ENCODE peak calls at places on chromosomes 6 and 20, in eight cellular contexts. I, S, V, L, R, F, Q and T are unnamed samples. For H3K4me1, the result is how much of the 10 kb centered on the place peaks cover.

GRCh38 chr20:46791722-46792416 is 82.4 kb downstream of the SLC2A10 start:
- DNase-seq in I (no peak), S (no peak), V (no peak), L (no peak), R (no peak), F (no peak), Q (no peak), T (no peak)

GRCh38 chr6:155319902-155320301 is 5.6 kb upstream of the TFB1M start:
- DNase-seq in I (no peak), S (no peak), V (no peak), L (no peak), R (no peak), F (no peak), Q (no peak), T (no peak)

GRCh38 chr6:436308-437041 is 44.9 kb downstream of the IRF4 start:
- DNase-seq in I (no peak), S (no peak), V (no peak), L (no peak), R (no peak), F (no peak), Q (no peak), T (no peak)

GRCh38 chr6:144353871-144354314 is 68.8 kb downstream of the UTRN start:
- DNase-seq in I (no peak), S (no peak), V (no peak), L (no peak), R (no peak), F (no peak), Q (no peak), T (no peak)

GRCh38 chr6:14499804-14500203 is 382.2 kb downstream of the CD83 start:
- DNase-seq in I (no peak), S (no peak), V (no peak), L (no peak), R (no peak), F (no peak), Q (peak), T (no peak)

GRCh38 chr6:157728183-157728881 is 94.7 kb upstream of the SNX9 start:
- DNase-seq in I (no peak), S (no peak), V (no peak), L (no peak), R (no peak), F (no peak), Q (peak), T (no peak)

GRCh38 chr6:107819217-107819616 is 4.9 kb downstream of the SCML4 start:
- DNase-seq in I (no peak), S (no peak), V (no peak), L (no peak), R (no peak), F (no peak), Q (no peak), T (no peak)

GRCh38 chr6:110221738-110222137 is 41.5 kb downstream of the CDC40 start:
- DNase-seq in I (no peak), S (no peak), V (no peak), L (no peak), R (no peak), F (no peak), Q (no peak), T (no peak)

GRCh38 chr6:80094017-80094416 is 12.5 kb upstream of the BCKDHB start:
- DNase-seq in I (peak), S (no peak), V (no peak), L (no peak), R (no peak), F (no peak), Q (peak), T (no peak)

GRCh38 chr20:58626076-58626475 is 25.0 kb upstream of the STX16 start:
- DNase-seq in I (no peak), S (no peak), V (no peak), L (no peak), R (no peak), F (no peak), Q (no peak), T (no peak)

GRCh38 chr6:28486988-28487742 is 28.4 kb downstream of the GPX6 start:
- DNase-seq in I (no peak), S (no peak), V (no peak), L (no peak), R (no peak), F (no peak), Q (no peak), T (no peak)

GRCh38 chr6:139640453-139640852 is 266.0 kb upstream of the CITED2 start:
- DNase-seq in I (no peak), S (no peak), V (no peak), L (no peak), R (no peak), F (no peak), Q (no peak), T (no peak)

GRCh38 chr6:6875818-6876470 is 231.8 kb upstream of the RREB1 start:
- DNase-seq in I (no peak), S (no peak), V (no peak), L (no peak), R (no peak), F (no peak), Q (peak), T (no peak)

GRCh38 chr6:31493875-31494694 is 3.9 kb upstream of the MICB start:
- DNase-seq in I (peak), S (peak), V (peak), L (peak), R (peak), F (peak), Q (peak), T (peak)

GRCh38 chr6:13194852-13195251 is 133.5 kb downstream of the TBC1D7 start:
- DNase-seq in I (peak), S (no peak), V (peak), L (no peak), R (no peak), F (no peak), Q (peak), T (peak)

GRCh38 chr6:165847407-165848098 is 184.5 kb upstream of the PDE10A start:
- DNase-seq in I (no peak), S (peak), V (no peak), L (no peak), R (no peak), F (no peak), Q (peak), T (no peak)

GRCh38 chr6:7052441-7052936 is 55.3 kb upstream of the RREB1 start:
- DNase-seq in I (no peak), S (peak), V (peak), L (peak), R (no peak), F (peak), Q (peak), T (peak)

DNA sequence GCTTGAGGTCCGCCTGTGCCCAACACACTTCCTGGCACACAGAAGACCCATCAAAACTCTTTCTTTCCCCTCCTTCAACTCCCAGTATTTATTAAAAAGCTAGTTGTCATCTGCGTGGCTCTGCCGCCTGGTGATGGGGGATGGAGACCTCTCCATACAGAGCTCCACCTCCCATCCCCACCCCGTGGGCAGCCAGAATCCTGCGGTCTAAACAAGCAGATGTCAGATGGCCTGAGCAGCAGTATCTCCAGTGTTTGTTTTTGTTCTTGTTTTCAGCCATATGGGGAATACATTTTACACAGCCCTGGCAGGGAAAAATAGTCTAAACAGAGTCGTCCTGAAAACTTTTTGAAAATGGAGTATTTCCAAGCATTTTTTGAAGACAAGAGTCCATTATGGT is 91.3 kb downstream of the TCP11 start:
- DNase-seq in I (no peak), S (no peak), V (no peak), L (no peak), R (peak), F (no peak), Q (peak), T (no peak)
- H3K4me1 ChIP-seq in I (under half), S (under half), V (half or more), L (under half), R (half or more), F (half or more), Q (half or more), T (under half)

GRCh38 chr20:63471719-63472158 is 716 bp downstream of the KCNQ2 start:
- DNase-seq in I (no peak), S (no peak), V (no peak), L (no peak), R (no peak), F (no peak), Q (no peak), T (no peak)
- H3K4me3 ChIP-seq in I (no peak), S (no peak), V (no peak), L (no peak), R (no peak), F (no peak), Q (no peak), T (no peak)

DNA sequence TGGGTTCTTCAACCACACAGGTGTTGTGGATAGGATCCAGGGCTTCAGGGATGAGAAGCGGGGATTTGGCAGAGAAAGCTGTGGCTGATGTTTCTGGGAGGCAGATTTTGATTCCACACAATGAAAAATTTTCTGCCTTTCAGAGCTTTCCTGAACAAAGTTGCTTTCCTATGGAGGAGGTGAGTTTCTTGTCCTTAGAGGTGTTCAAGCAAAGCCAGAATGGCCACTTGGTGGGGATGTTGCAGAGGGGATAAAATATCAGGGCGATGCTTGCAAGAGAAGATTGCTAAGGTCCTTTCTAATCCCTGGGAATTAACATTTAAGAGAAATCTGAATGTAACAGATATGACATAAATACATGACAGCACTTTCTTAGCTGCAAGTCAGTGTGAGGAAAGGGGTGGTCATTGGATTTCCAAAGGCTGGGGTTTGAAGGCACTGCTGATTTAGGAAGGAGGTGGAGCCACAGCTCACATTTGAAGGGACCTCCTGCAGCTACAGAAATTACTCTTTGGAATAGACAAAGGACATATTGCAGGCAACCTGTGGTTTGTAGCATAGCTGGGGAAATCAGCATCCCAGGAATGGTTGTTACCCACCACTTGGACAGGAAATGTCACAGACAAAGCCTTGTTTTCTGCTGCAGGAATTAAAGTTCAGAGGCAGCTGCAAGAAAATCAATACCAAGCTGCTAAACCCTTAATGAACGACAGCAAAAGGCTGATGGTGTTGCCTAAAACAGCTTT is 271.1 kb upstream of the CHD6 start:
- DNase-seq in I (no peak), S (no peak), V (no peak), L (no peak), R (no peak), F (no peak), Q (no peak), T (no peak)
- TF ChIP-seq CTCF in I (no peak), S (no peak), V (no peak), L (no peak), R (no peak), F (no peak), Q (peak), T (no peak)

DNA sequence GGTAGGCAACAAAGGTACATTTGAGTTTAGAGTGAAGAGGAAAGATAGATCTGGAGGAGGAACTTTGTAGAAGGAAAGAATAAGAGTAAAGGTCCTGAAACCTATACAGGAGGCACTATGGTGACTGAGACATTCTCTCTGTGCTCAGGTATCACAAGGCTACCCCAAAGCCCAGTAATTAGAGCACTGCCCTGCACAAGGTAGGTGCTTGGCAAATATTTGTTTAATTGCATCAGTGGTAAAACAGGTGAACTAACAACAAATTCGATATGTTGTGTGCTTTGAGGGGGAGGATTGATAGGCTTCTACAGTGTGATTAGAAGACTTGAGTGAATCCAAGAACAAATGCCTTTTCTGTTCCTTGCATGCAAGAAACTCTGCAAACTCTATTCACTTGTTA is 6.8 kb upstream of the TSHZ2 start:
- DNase-seq in I (no peak), S (no peak), V (no peak), L (no peak), R (no peak), F (no peak), Q (no peak), T (no peak)
- H3K4me1 ChIP-seq in I (under half), S (under half), V (under half), L (under half), R (under half), F (under half), Q (under half), T (under half)

GRCh38 chr20:2918096-2919049 is 45.1 kb downstream of the PTPRA start:
- DNase-seq in I (no peak), S (no peak), V (no peak), L (no peak), R (no peak), F (no peak), Q (no peak), T (no peak)
- H3K4me3 ChIP-seq in I (no peak), S (no peak), V (no peak), L (no peak), R (no peak), F (no peak), Q (no peak), T (no peak)

GRCh38 chr6:82740066-82740465 is 325.6 kb downstream of the UBE3D start:
- DNase-seq in I (no peak), S (no peak), V (no peak), L (no peak), R (no peak), F (no peak), Q (no peak), T (no peak)

GRCh38 chr6:82741325-82741995 is 324.2 kb downstream of the UBE3D start:
- DNase-seq in I (no peak), S (no peak), V (no peak), L (no peak), R (no peak), F (no peak), Q (no peak), T (no peak)

GRCh38 chr6:82739266-82739665 is 326.4 kb downstream of the UBE3D start:
- DNase-seq in I (no peak), S (no peak), V (no peak), L (no peak), R (no peak), F (no peak), Q (no peak), T (no peak)

GRCh38 chr6:82741996-82742385 is 323.6 kb downstream of the UBE3D start:
- DNase-seq in I (no peak), S (no peak), V (no peak), L (no peak), R (no peak), F (no peak), Q (no peak), T (no peak)

GRCh38 chr6:82744286-82745015 is 321.2 kb downstream of the UBE3D start:
- DNase-seq in I (no peak), S (no peak), V (no peak), L (no peak), R (no peak), F (no peak), Q (no peak), T (no peak)
- TF ChIP-seq CTCF in I (no peak), S (no peak), V (no peak), L (no peak), R (no peak), F (no peak), Q (no peak), T (no peak)